ENCODE peak calls at places on chromosomes 5 and 9, in nine cellular contexts. G, S, Y, V, U, P, E, T and D are unnamed samples.

GRCh38 chr9:34664281-34665108 is 2.0 kb upstream of the CCL27 start:
- DNase-seq in P (peak; percentile 93), E (peak; percentile 87), T (peak; percentile 65), S (peak; percentile 90), G (peak; percentile 86), V (peak; percentile 77), Y (peak; percentile 69), U (peak; percentile 75), D (peak; percentile 84)

GRCh38 chr5:12292610-12293204 is 388.5 kb upstream of the CTNND2 start:
- DNase-seq in E (peak; percentile 44), S (peak; percentile 4), P (peak; percentile 90), U (no peak), Y (no peak), G (peak; percentile 70), T (peak; percentile 88), V (peak; percentile 9), D (peak; percentile 65)

GRCh38 chr5:136054133-136054996 is 25.6 kb downstream of the TGFBI start:
- DNase-seq in Y (no peak), E (no peak), P (no peak), S (peak; percentile 61), V (no peak), T (peak; percentile 1), U (no peak), G (no peak), D (no peak)

GRCh38 chr9:13587581-13587980 is 308.1 kb upstream of the MPDZ start:
- DNase-seq in P (no peak), E (no peak), S (no peak), T (no peak), Y (no peak), V (no peak), G (peak; percentile 9), U (no peak), D (no peak)

GRCh38 chr5:106959447-106959846 is 711.3 kb downstream of the EFNA5 start:
- DNase-seq in P (no peak), E (no peak), G (no peak), T (peak; percentile 87), Y (no peak), S (no peak), V (no peak), U (peak; percentile 13), D (no peak)

GRCh38 chr5:149675467-149676201 is 54.5 kb upstream of the PPARGC1B start:
- DNase-seq in G (no peak), S (no peak), V (no peak), E (peak; percentile 35), T (no peak), Y (no peak), U (no peak), P (peak; percentile 13), D (no peak)

GRCh38 chr9:3502560-3503398 is 23.0 kb downstream of the RFX3 start:
- DNase-seq in P (no peak), V (no peak), Y (no peak), T (peak; percentile 65), E (no peak), U (no peak), G (no peak), S (peak; percentile 44), D (no peak)

GRCh38 chr9:111298111-111298510 is 31.9 kb downstream of the OR2K2 start:
- DNase-seq in G (no peak), U (no peak), V (no peak), T (no peak), S (no peak), E (no peak), P (no peak), Y (no peak), D (no peak)

GRCh38 chr5:136036991-136037705 is 8.4 kb downstream of the TGFBI start:
- DNase-seq in G (no peak), T (peak; percentile 89), Y (no peak), V (peak; percentile 90), P (no peak), S (peak; percentile 85), E (no peak), U (no peak), D (peak; percentile 86)

GRCh38 chr5:142894315-142894714 is 124.1 kb downstream of the ARHGAP26 start:
- DNase-seq in G (no peak), T (no peak), S (no peak), E (no peak), Y (no peak), U (no peak), P (no peak), V (no peak), D (no peak)

GRCh38 chr9:134968011-134968822 is 50.5 kb upstream of the FCN1 start:
- DNase-seq in T (no peak), P (peak; percentile 33), E (no peak), Y (peak; percentile 73), U (no peak), S (no peak), V (no peak), G (peak; percentile 73), D (no peak)

GRCh38 chr9:89635007-89635742 is 30.4 kb downstream of the GADD45G start:
- DNase-seq in E (no peak), T (peak; percentile 53), Y (no peak), V (no peak), G (no peak), S (peak; percentile 90), U (no peak), P (no peak), D (no peak)

GRCh38 chr5:2465383-2465782 is 286.1 kb downstream of the IRX2 start:
- DNase-seq in P (peak; percentile 1), V (no peak), T (no peak), E (no peak), S (no peak), Y (no peak), G (no peak), U (no peak), D (no peak)

GRCh38 chr9:104748359-104749031 is 1.0 kb downstream of the NIPSNAP3A start:
- DNase-seq in S (peak; percentile 60), E (peak; percentile 16), U (no peak), T (peak; percentile 19), P (peak; percentile 3), V (peak; percentile 17), Y (peak; percentile 28), G (no peak), D (peak; percentile 22)

GRCh38 chr5:53092242-53092641 is 17.3 kb downstream of the MOCS2 start:
- DNase-seq in E (no peak), U (no peak), V (no peak), S (no peak), T (no peak), G (no peak), P (no peak), Y (no peak), D (no peak)

GRCh38 chr5:52989781-52990530 is 804 bp downstream of the ITGA2 start:
- DNase-seq in Y (peak; percentile 73), V (no peak), S (peak; percentile 81), E (peak; percentile 69), P (peak; percentile 71), T (peak; percentile 39), U (peak; percentile 18), G (peak; percentile 67), D (peak; percentile 39)

GRCh38 chr9:31612336-31613030 is 772.0 kb upstream of the ACO1 start:
- DNase-seq in U (no peak), S (no peak), P (no peak), G (no peak), E (no peak), Y (no peak), V (no peak), T (no peak), D (no peak)

GRCh38 chr5:79702606-79703380 is 13.2 kb downstream of the CMYA5 start:
- DNase-seq in E (peak; percentile 29), U (no peak), V (peak; percentile 29), P (peak; percentile 60), G (peak; percentile 49), T (peak; percentile 34), S (peak; percentile 68), Y (peak; percentile 62), D (peak; percentile 20)

GRCh38 chr9:86637515-86637914 is 283.3 kb upstream of the TUT7 start:
- DNase-seq in V (peak; percentile 4), T (no peak), S (peak; percentile 43), G (peak; percentile 91), P (peak; percentile 88), U (no peak), Y (peak; percentile 45), E (peak; percentile 52), D (no peak)

GRCh38 chr9:120697448-120697847 is 16.8 kb downstream of the MEGF9 start:
- DNase-seq in U (no peak), P (no peak), T (no peak), V (no peak), E (no peak), S (no peak), G (no peak), Y (no peak), D (no peak)

GRCh38 chr5:30667293-30667692 is 526.2 kb upstream of the CDH6 start:
- DNase-seq in T (no peak), P (no peak), E (no peak), Y (no peak), G (no peak), S (no peak), V (no peak), U (no peak), D (no peak)

GRCh38 chr5:165057156-165057555 is 1551.7 kb downstream of the MAT2B start:
- DNase-seq in Y (no peak), G (no peak), V (no peak), U (no peak), T (peak; percentile 27), P (no peak), S (no peak), E (peak; percentile 17), D (no peak)

GRCh38 chr5:56763711-56764466 is 51.5 kb upstream of the MAP3K1 start:
- DNase-seq in U (no peak), G (no peak), E (peak; percentile 28), P (no peak), Y (peak; percentile 71), S (peak; percentile 47), T (peak; percentile 22), V (peak; percentile 45), D (no peak)
- H3K4me2 ChIP-seq in U (no peak overlapping the region), G (no peak overlapping the region), E (peak overlapping the region; percentile 30), P (no peak overlapping the region), Y (peak overlapping the region; percentile 43), S (peak overlapping the region; percentile 12), T (no peak overlapping the region), V (peak overlapping the region; percentile 62), D (no peak overlapping the region)

DNA sequence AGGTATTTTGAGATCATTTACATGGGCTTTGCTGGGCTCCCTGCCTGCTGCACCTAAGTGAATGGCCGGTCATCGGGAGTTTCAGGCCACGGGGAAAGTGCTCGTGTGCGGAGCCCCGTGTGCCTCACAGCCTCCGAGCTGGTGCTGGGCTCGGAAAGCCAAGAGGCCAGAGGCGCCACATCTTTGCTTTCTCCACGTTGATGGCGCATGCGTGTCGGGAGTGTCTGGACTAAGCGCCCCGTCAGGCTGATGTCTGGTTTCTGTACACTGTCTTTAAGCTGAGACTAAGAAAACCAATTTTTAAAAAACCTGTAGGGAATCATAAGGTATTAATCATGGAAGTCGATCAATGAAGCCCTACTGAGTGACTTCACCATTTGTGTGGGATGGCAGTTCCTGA is 69.1 kb downstream of the OTULIN start:
- DNase-seq in P (no peak), V (no peak), S (no peak), U (no peak), Y (no peak), E (no peak), T (no peak), G (no peak), D (no peak)
- H3K4me1 ChIP-seq in P (peaks cover 6% of the 10 kb centered on the region), V (no peaks in the 10 kb centered on the region), S (no peaks in the 10 kb centered on the region), U (no peaks in the 10 kb centered on the region), Y (no peaks in the 10 kb centered on the region), E (peaks cover 5% of the 10 kb centered on the region), T (peaks cover under 1% of the 10 kb centered on the region), G (peaks cover 15% of the 10 kb centered on the region), D (no peaks in the 10 kb centered on the region)

GRCh38 chr5:163104496-163104895 is 332.9 kb upstream of the CCNG1 start:
- DNase-seq in T (peak; percentile 74), P (peak; percentile 76), Y (no peak), S (no peak), V (no peak), U (no peak), G (peak; percentile 56), E (no peak), D (no peak)
- TF ChIP-seq EZH2phosphoT487 in T (no peak), P (no peak), Y (no peak), S (no peak), V (no peak), U (no peak), G (no peak), E (no peak), D (no peak)

GRCh38 chr5:36066001-36066539 is 612 bp downstream of the UGT3A2 start:
- DNase-seq in T (no peak), U (no peak), P (no peak), Y (no peak), G (peak; percentile 39), V (no peak), E (no peak), S (no peak), D (no peak)
- H3K4me2 ChIP-seq in T (no peak overlapping the region), U (no peak overlapping the region), P (peak overlapping the region; percentile 79), Y (no peak overlapping the region), G (peak overlapping the region; percentile 94), V (no peak overlapping the region), E (peak overlapping the region; percentile 89), S (no peak overlapping the region), D (no peak overlapping the region)